ENCODE peak calls at places on chromosomes 6 and 20, in five cellular contexts. One of them, this sample, is unnamed.

GRCh38 chr6:133890941-133891813 is 2.3 kb downstream of the TCF21 start:
- DNase-seq in breast epithelium: no peak
- DNase-seq in SK-N-SH: peak; percentile 59
- DNase-seq in AG04450: no peak
- DNase-seq in stomach: peak; percentile 29
- DNase-seq in this sample: no peak

GRCh38 chr6:28393912-28394662 is 5.5 kb downstream of the ZSCAN12 start:
- DNase-seq in breast epithelium: no peak
- DNase-seq in SK-N-SH: peak; percentile 20
- DNase-seq in AG04450: no peak
- DNase-seq in stomach: no peak
- DNase-seq in this sample: peak; percentile 23

GRCh38 chr6:28462401-28462800 is 19.1 kb upstream of the ZSCAN23 start:
- DNase-seq in breast epithelium: no peak
- DNase-seq in SK-N-SH: no peak
- DNase-seq in AG04450: no peak
- DNase-seq in stomach: no peak
- DNase-seq in this sample: no peak

GRCh38 chr20:41594514-41595322 is 23.5 kb downstream of the CHD6 start:
- DNase-seq in breast epithelium: no peak
- DNase-seq in SK-N-SH: no peak
- DNase-seq in AG04450: no peak
- DNase-seq in stomach: no peak
- DNase-seq in this sample: no peak

GRCh38 chr6:68159433-68159832 is 475.6 kb upstream of the ADGRB3 start:
- DNase-seq in breast epithelium: no peak
- DNase-seq in SK-N-SH: no peak
- DNase-seq in AG04450: no peak
- DNase-seq in stomach: no peak
- DNase-seq in this sample: no peak

GRCh38 chr6:73515204-73516101 is 5.4 kb downstream of the EEF1A1 start:
- DNase-seq in breast epithelium: peak; percentile 40
- DNase-seq in SK-N-SH: peak; percentile 39
- DNase-seq in AG04450: peak; percentile 50
- DNase-seq in stomach: peak; percentile 48
- DNase-seq in this sample: peak; percentile 60

GRCh38 chr6:131995924-131996323 is 44.8 kb upstream of the CCN2 start:
- DNase-seq in breast epithelium: no peak
- DNase-seq in SK-N-SH: peak; percentile 0
- DNase-seq in AG04450: peak; percentile 55
- DNase-seq in stomach: no peak
- DNase-seq in this sample: no peak

GRCh38 chr20:48750941-48751620 is 76.7 kb downstream of the PREX1 start:
- DNase-seq in breast epithelium: peak; percentile 22
- DNase-seq in SK-N-SH: peak; percentile 28
- DNase-seq in AG04450: no peak
- DNase-seq in stomach: peak; percentile 51
- DNase-seq in this sample: no peak

GRCh38 chr6:79574636-79575035 is 37.4 kb upstream of the LCA5 start:
- DNase-seq in breast epithelium: no peak
- DNase-seq in SK-N-SH: no peak
- DNase-seq in AG04450: peak; percentile 33
- DNase-seq in stomach: no peak
- DNase-seq in this sample: peak; percentile 59

GRCh38 chr6:54586251-54586650 is 260.3 kb upstream of the FAM83B start:
- DNase-seq in breast epithelium: no peak
- DNase-seq in SK-N-SH: no peak
- DNase-seq in AG04450: no peak
- DNase-seq in stomach: no peak
- DNase-seq in this sample: no peak

GRCh38 chr6:55729665-55730064 is 145.7 kb downstream of the BMP5 start:
- DNase-seq in breast epithelium: no peak
- DNase-seq in SK-N-SH: no peak
- DNase-seq in AG04450: no peak
- DNase-seq in stomach: no peak
- DNase-seq in this sample: no peak

GRCh38 chr20:63495771-63496403 is 3.0 kb downstream of the EEF1A2 start:
- DNase-seq in breast epithelium: no peak
- DNase-seq in SK-N-SH: peak; percentile 90
- DNase-seq in AG04450: no peak
- DNase-seq in stomach: peak; percentile 79
- DNase-seq in this sample: peak; percentile 74

GRCh38 chr6:38715016-38715809 is at the start of gene DNAH8:
- DNase-seq in breast epithelium: no peak
- DNase-seq in SK-N-SH: peak; percentile 47
- DNase-seq in AG04450: no peak
- DNase-seq in stomach: no peak
- DNase-seq in this sample: no peak

GRCh38 chr6:37535701-37536461 is 36.2 kb upstream of the CCDC167 start:
- DNase-seq in breast epithelium: no peak
- DNase-seq in SK-N-SH: peak; percentile 77
- DNase-seq in AG04450: no peak
- DNase-seq in stomach: peak; percentile 28
- DNase-seq in this sample: no peak

GRCh38 chr20:47888351-47888750 is 103.1 kb upstream of the SULF2 start:
- DNase-seq in breast epithelium: no peak
- DNase-seq in SK-N-SH: no peak
- DNase-seq in AG04450: no peak
- DNase-seq in stomach: no peak
- DNase-seq in this sample: no peak

GRCh38 chr6:78533876-78534275 is 333.5 kb upstream of the IRAK1BP1 start:
- DNase-seq in breast epithelium: no peak
- DNase-seq in SK-N-SH: no peak
- DNase-seq in AG04450: no peak
- DNase-seq in stomach: no peak
- DNase-seq in this sample: no peak

GRCh38 chr6:11538049-11538798 is 675 bp downstream of the TMEM170B start:
- DNase-seq in breast epithelium: no peak
- DNase-seq in SK-N-SH: peak; percentile 70
- DNase-seq in AG04450: no peak
- DNase-seq in stomach: peak; percentile 30
- DNase-seq in this sample: no peak

GRCh38 chr6:28090902-28091586 is 10.7 kb downstream of the ZNF165 start:
- DNase-seq in breast epithelium: no peak
- DNase-seq in SK-N-SH: peak; percentile 85
- DNase-seq in AG04450: no peak
- DNase-seq in stomach: no peak
- DNase-seq in this sample: no peak

GRCh38 chr20:38724603-38725457 is 544 bp downstream of the SLC32A1 start:
- DNase-seq in breast epithelium: no peak
- DNase-seq in SK-N-SH: peak; percentile 64
- DNase-seq in AG04450: no peak
- DNase-seq in stomach: no peak
- DNase-seq in this sample: no peak

GRCh38 chr6:816510-817084 is 123.7 kb upstream of the EXOC2 start:
- DNase-seq in breast epithelium: no peak
- DNase-seq in SK-N-SH: no peak
- DNase-seq in AG04450: no peak
- DNase-seq in stomach: no peak
- DNase-seq in this sample: no peak

GRCh38 chr20:32749914-32750637 is 6.8 kb upstream of the COMMD7 start:
- DNase-seq in breast epithelium: no peak
- DNase-seq in SK-N-SH: no peak
- DNase-seq in AG04450: no peak
- DNase-seq in stomach: no peak
- DNase-seq in this sample: no peak

GRCh38 chr6:6694368-6694780 is 105.9 kb downstream of the LY86 start:
- DNase-seq in breast epithelium: no peak
- DNase-seq in SK-N-SH: no peak
- DNase-seq in AG04450: no peak
- DNase-seq in stomach: no peak
- DNase-seq in this sample: no peak

GRCh38 chr6:84766796-84767590 is 2.6 kb upstream of the TBX18 start:
- DNase-seq in breast epithelium: no peak
- DNase-seq in SK-N-SH: no peak
- DNase-seq in AG04450: no peak
- DNase-seq in stomach: no peak
- DNase-seq in this sample: no peak
- H3K4me3 ChIP-seq in breast epithelium: no peak overlapping the region
- H3K4me3 ChIP-seq in SK-N-SH: no peak overlapping the region
- H3K4me3 ChIP-seq in AG04450: no peak overlapping the region
- H3K4me3 ChIP-seq in stomach: no peak overlapping the region
- H3K4me3 ChIP-seq in this sample: no peak overlapping the region

GRCh38 chr6:72049376-72049775 is 163.0 kb downstream of the RIMS1 start:
- DNase-seq in breast epithelium: no peak
- DNase-seq in SK-N-SH: no peak
- DNase-seq in AG04450: no peak
- DNase-seq in stomach: no peak
- DNase-seq in this sample: no peak
- H3K4me3 ChIP-seq in breast epithelium: no peak overlapping the region
- H3K4me3 ChIP-seq in SK-N-SH: no peak overlapping the region
- H3K4me3 ChIP-seq in AG04450: no peak overlapping the region
- H3K4me3 ChIP-seq in stomach: no peak overlapping the region
- H3K4me3 ChIP-seq in this sample: no peak overlapping the region

GRCh38 chr6:135191508-135192255 is 10.6 kb downstream of the MYB start:
- DNase-seq in breast epithelium: no peak
- DNase-seq in SK-N-SH: no peak
- DNase-seq in AG04450: no peak
- DNase-seq in stomach: no peak
- DNase-seq in this sample: no peak
- H3K4me3 ChIP-seq in breast epithelium: no peak overlapping the region
- H3K4me3 ChIP-seq in SK-N-SH: no peak overlapping the region
- H3K4me3 ChIP-seq in AG04450: no peak overlapping the region
- H3K4me3 ChIP-seq in stomach: no peak overlapping the region
- H3K4me3 ChIP-seq in this sample: no peak overlapping the region

DNA sequence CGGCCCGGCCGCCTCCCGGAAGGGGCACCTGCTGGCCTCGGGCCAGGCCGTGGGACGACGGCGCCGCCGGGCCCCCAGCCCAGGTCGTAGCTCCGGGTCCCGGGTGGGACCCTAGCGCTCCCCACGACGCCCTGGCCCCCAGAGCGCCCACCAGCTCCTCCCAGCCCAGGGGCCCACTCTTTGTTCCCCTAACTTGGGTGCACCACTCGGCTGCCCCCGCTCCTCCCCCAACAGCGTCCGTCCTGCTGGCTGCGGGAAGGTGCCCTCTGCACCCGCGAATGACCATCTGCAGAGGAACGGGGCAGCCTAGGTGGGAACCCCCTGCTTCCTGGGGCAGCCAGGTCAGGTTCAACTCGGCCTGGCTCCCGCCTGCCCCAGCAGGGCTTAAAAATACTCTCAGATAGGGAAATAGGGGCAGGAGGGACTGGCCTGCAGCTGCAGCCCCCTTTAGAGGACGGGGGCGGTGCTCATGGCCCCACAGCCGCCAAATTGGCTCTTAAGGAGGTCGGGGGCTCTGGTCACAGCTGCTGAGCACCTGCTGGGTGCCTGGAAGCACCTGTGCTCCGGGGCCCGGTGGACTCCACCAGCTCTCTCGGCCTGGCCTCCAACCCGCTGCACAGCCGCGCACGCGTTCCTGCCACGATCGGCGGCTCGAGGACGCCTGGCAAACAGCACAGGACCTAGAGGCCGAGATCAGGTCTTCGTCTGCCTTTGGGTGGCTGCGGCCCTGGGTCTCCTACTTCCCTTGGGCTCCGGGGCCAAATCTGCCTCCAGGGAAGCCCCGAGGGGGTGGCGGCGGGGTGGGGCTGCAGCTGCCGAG is 581 bp upstream of the LAMA5 start:
- DNase-seq in breast epithelium: no peak
- DNase-seq in SK-N-SH: peak; percentile 68
- DNase-seq in AG04450: no peak
- DNase-seq in stomach: peak; percentile 60
- DNase-seq in this sample: no peak
- H3K4me3 ChIP-seq in breast epithelium: peak overlapping the region; percentile 67
- H3K4me3 ChIP-seq in SK-N-SH: peak overlapping the region; percentile 29
- H3K4me3 ChIP-seq in AG04450: peak overlapping the region; percentile 32
- H3K4me3 ChIP-seq in stomach: peak overlapping the region; percentile 84
- H3K4me3 ChIP-seq in this sample: peak overlapping the region; percentile 94

DNA sequence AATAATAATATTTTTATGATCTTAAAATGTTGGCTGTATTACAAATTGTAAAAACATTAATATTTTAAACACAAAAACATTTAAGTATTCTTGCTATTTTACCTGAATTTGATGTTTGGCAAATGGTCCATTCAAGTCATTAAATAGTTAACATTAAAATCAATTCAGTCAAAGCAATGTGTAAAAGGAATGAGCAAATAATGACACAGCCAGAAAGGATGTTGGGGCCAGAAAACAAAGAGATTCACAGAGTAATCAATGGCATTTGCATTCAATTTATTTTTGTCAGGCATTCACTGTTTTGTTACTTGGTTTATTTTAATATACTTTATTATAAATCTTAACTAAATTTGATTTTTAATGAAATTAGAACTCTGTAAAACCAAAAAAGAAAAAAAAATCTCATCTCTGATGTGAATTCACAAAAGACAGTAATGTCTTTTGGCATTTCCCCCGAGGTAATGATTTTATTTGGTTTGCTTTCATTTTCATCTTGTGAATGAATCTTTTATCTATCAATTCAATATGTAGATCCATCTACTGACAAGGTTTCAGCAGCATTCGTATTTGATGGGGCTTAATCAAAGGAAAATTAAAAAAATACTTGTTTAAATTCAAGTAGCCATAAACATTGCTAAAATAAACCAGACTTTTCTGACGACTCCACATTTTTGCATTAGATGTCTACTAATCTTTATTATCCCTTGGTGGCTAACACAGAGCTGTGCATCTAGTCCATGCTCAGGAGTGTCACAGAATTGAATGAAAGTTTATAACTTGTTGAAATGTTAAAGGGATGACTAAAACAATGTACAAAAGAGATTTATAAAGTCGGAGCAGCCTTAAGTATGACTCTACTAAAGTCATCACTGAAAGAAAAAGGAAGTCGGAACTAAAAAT is 866.7 kb upstream of the GJE1 start:
- DNase-seq in breast epithelium: no peak
- DNase-seq in SK-N-SH: no peak
- DNase-seq in AG04450: no peak
- DNase-seq in stomach: no peak
- DNase-seq in this sample: no peak
- H3K4me3 ChIP-seq in breast epithelium: peak overlapping the region; percentile 27
- H3K4me3 ChIP-seq in SK-N-SH: no peak overlapping the region
- H3K4me3 ChIP-seq in AG04450: peak overlapping the region; percentile 14
- H3K4me3 ChIP-seq in stomach: no peak overlapping the region
- H3K4me3 ChIP-seq in this sample: no peak overlapping the region

DNA sequence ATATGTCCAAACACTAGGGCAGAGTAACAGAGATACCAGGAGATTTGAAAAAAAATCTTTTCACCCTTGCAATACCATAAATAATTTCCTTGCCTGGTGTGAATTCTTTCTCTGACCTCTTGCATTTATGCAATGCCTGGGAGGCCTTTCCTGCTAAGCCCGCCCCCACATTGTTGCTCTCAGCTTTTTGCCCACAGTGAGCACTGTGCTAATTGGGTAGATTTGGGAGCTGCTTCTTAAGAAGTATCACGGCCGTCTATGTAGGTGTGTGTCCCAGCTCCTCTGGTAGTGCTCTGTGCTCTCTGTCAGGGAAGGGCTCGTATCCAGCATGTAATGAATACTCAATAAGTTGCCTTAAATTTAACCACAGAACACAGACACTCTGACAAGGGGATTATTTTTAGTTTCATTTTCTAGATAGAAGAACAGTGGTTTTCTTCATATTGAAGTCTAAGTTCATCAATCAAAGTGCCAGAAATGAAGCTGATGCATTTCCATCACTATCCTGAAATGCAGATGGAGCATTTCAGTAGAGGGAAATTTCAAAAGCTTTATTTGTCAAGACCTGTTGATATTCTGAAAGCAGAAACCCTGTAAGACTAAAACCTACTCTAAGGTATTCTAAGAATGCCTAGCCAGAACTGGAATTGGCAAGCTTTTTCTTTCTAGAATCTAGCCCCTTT is 54.5 kb upstream of the CEP85L start:
- DNase-seq in breast epithelium: no peak
- DNase-seq in SK-N-SH: no peak
- DNase-seq in AG04450: no peak
- DNase-seq in stomach: no peak
- DNase-seq in this sample: no peak
- H3K4me3 ChIP-seq in breast epithelium: no peak overlapping the region
- H3K4me3 ChIP-seq in SK-N-SH: peak overlapping the region; percentile 10
- H3K4me3 ChIP-seq in AG04450: peak overlapping the region; percentile 43
- H3K4me3 ChIP-seq in stomach: peak overlapping the region; percentile 20
- H3K4me3 ChIP-seq in this sample: no peak overlapping the region

This sample was measured in Caco-2.